ENCODE peak calls at places on chromosomes 3 and 15, in eight cellular contexts. C is epithelial cell of proximal tubule, A is psoas muscle, V is fibroblast of lung, B is uterus, J is ascending aorta, U is HCT116, D is dorsolateral prefrontal cortex. W is an unnamed sample.
A peak's percentile ranks its signal among the peaks of the same experiment; 100 is the strongest.

GRCh38 chr15:66631616-66632263 is 65.9 kb upstream of the LCTL start:
- DNase-seq in J (no peak), V (no peak), A (no peak), D (no peak), U (no peak), B (no peak), C (no peak), W (no peak)

GRCh38 chr3:101184111-101184510 is 136.3 kb downstream of the IMPG2 start:
- DNase-seq in C (peak; percentile 26), B (no peak), U (no peak), D (no peak), J (no peak), V (no peak), A (no peak), W (no peak)

GRCh38 chr15:57379487-57379886 is 3.2 kb downstream of the CGNL1 start:
- DNase-seq in V (no peak), J (no peak), A (no peak), U (no peak), C (no peak), D (no peak), B (no peak), W (no peak)

GRCh38 chr15:86829251-86829650 is 749.6 kb downstream of the AGBL1 start:
- DNase-seq in B (no peak), U (no peak), V (no peak), C (no peak), A (no peak), J (no peak), D (no peak), W (no peak)

GRCh38 chr15:78360958-78361714 is 21.0 kb downstream of the CRABP1 start:
- DNase-seq in C (no peak), B (no peak), A (no peak), J (no peak), D (no peak), V (no peak), U (no peak), W (no peak)

GRCh38 chr15:98776607-98777281 is 128.4 kb downstream of the IGF1R start:
- DNase-seq in J (no peak), A (peak; percentile 70), C (peak; percentile 77), B (peak; percentile 44), U (no peak), V (peak; percentile 50), D (no peak), W (peak; percentile 72)

GRCh38 chr15:65783872-65784271 is 8.2 kb downstream of the DENND4A start:
- DNase-seq in C (no peak), J (no peak), V (no peak), B (no peak), U (no peak), A (no peak), D (no peak), W (no peak)

GRCh38 chr3:192566706-192567290 is 160.5 kb downstream of the FGF12 start:
- DNase-seq in U (peak; percentile 60), J (no peak), V (peak; percentile 87), D (peak; percentile 82), A (peak; percentile 62), C (peak; percentile 30), B (peak; percentile 52), W (peak; percentile 93)

GRCh38 chr3:169264711-169265110 is 398.8 kb downstream of the MECOM start:
- DNase-seq in V (peak; percentile 56), C (no peak), B (no peak), J (no peak), D (no peak), U (no peak), A (no peak), W (peak; percentile 62)

GRCh38 chr15:32834156-32834555 is 116.4 kb downstream of the GREM1 start:
- DNase-seq in J (no peak), V (no peak), D (no peak), U (no peak), B (no peak), C (no peak), A (no peak), W (no peak)

GRCh38 chr15:39564972-39565665 is 15.8 kb upstream of the THBS1 start:
- DNase-seq in J (no peak), V (no peak), U (no peak), C (no peak), D (no peak), A (no peak), B (no peak), W (no peak)

GRCh38 chr3:171792549-171792948 is 17.7 kb downstream of the PLD1 start:
- DNase-seq in V (no peak), A (no peak), U (no peak), B (no peak), D (no peak), J (no peak), C (no peak), W (no peak)

GRCh38 chr3:123090700-123091585 is 24.1 kb downstream of the PDIA5 start:
- DNase-seq in U (no peak), C (no peak), J (no peak), B (no peak), A (no peak), V (no peak), D (no peak), W (no peak)

GRCh38 chr3:174937488-174937887 is 78.4 kb downstream of the NAALADL2 start:
- DNase-seq in U (no peak), B (no peak), J (no peak), C (no peak), A (no peak), V (peak; percentile 72), D (no peak), W (peak; percentile 56)

GRCh38 chr3:161403251-161403650 is 31.9 kb upstream of the SPTSSB start:
- DNase-seq in V (no peak), J (no peak), U (no peak), C (no peak), B (no peak), D (no peak), A (no peak), W (no peak)

GRCh38 chr15:69400850-69401249 is 13.3 kb upstream of the KIF23 start:
- DNase-seq in V (no peak), D (no peak), C (no peak), B (no peak), J (no peak), A (no peak), U (no peak), W (no peak)

GRCh38 chr3:179973931-179974361 is 62.8 kb downstream of the PEX5L start:
- DNase-seq in J (no peak), B (no peak), U (no peak), C (no peak), D (peak; percentile 59), A (no peak), V (no peak), W (no peak)

GRCh38 chr3:189334064-189334920 is 162.5 kb downstream of the TPRG1 start:
- DNase-seq in D (no peak), U (no peak), C (no peak), V (no peak), A (no peak), B (no peak), J (no peak), W (peak; percentile 12)

GRCh38 chr3:144415492-144415891 is 443.9 kb downstream of the DIPK2A start:
- DNase-seq in A (no peak), C (no peak), J (no peak), U (no peak), V (no peak), D (no peak), B (no peak), W (no peak)

GRCh38 chr3:31288641-31289100 is 244.1 kb upstream of the STT3B start:
- DNase-seq in C (no peak), A (no peak), V (peak; percentile 55), B (peak; percentile 28), J (no peak), U (peak; percentile 86), D (no peak), W (no peak)

GRCh38 chr3:198071602-198072285 is 111.7 kb downstream of the LMLN start:
- DNase-seq in U (peak; percentile 99), B (no peak), D (no peak), C (peak; percentile 100), J (no peak), A (no peak), V (peak; percentile 91), W (peak; percentile 99)

GRCh38 chr3:71429610-71429988 is 153.9 kb downstream of the FOXP1 start:
- DNase-seq in C (no peak), B (no peak), A (no peak), V (no peak), J (no peak), D (no peak), U (no peak), W (no peak)

GRCh38 chr3:71428841-71429609 is 154.5 kb downstream of the FOXP1 start:
- DNase-seq in C (peak; percentile 74), V (peak; percentile 48), B (no peak), A (no peak), D (no peak), U (no peak), J (no peak), W (peak; percentile 71)

GRCh38 chr3:71430941-71431552 is 152.5 kb downstream of the FOXP1 start:
- DNase-seq in J (no peak), V (no peak), A (no peak), U (no peak), B (no peak), C (peak; percentile 79), D (no peak), W (no peak)

GRCh38 chr3:71433631-71434030 is 149.9 kb downstream of the FOXP1 start:
- DNase-seq in C (no peak), U (no peak), B (no peak), D (no peak), A (no peak), V (no peak), J (no peak), W (no peak)

GRCh38 chr3:71432044-71432970 is 151.2 kb downstream of the FOXP1 start:
- DNase-seq in U (no peak), J (no peak), C (no peak), D (no peak), V (no peak), A (no peak), B (no peak), W (no peak)
- TF ChIP-seq CTCF in U (no peak), J (no peak), C (no peak), D (no peak), V (no peak), A (no peak), B (no peak), W (no peak)

DNA sequence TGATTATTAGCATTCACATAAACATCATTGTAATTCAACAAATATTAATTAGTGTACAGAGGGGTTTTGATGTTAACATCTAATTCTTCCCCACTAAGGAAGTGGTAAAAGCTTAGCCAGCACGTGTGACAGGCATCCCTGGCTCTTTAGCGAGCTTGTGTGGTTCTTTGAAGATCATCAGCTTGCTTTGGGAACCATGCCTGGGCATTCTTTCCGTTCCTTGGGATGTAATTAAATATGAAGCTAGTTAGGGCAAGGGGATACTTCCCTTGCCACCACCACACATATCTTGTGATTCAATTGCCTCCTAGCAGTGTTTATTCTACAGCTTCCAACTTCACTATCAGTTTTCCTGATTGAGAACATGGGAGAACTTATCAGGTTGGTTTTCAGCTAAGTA is 246.5 kb downstream of the MYRIP start:
- DNase-seq in J (no peak), V (no peak), C (no peak), U (no peak), B (no peak), A (no peak), D (no peak), W (no peak)
- H3K4me3 ChIP-seq in J (no peak overlapping the region), V (no peak overlapping the region), C (no peak overlapping the region), U (no peak overlapping the region), B (no peak overlapping the region), A (no peak overlapping the region), D (no peak overlapping the region), W (no peak overlapping the region)

GRCh38 chr15:71386448-71387236 is 271.4 kb downstream of the THSD4 start:
- DNase-seq in B (no peak), D (no peak), C (no peak), V (peak; percentile 68), J (no peak), U (no peak), A (no peak), W (no peak)
- TF ChIP-seq CTCF in B (peak; percentile 75), D (peak; percentile 74), C (peak; percentile 39), V (peak; percentile 49), J (peak; percentile 50), U (peak; percentile 49), A (peak; percentile 64), W (no peak)

GRCh38 chr15:74958908-74959642 is 2.5 kb upstream of the RPP25 start:
- DNase-seq in A (no peak), J (no peak), V (no peak), U (no peak), B (no peak), D (no peak), C (no peak), W (no peak)
- H3K4me3 ChIP-seq in A (peak overlapping the region; percentile 72), J (peak overlapping the region; percentile 71), V (peak overlapping the region; percentile 16), U (no peak overlapping the region), B (peak overlapping the region; percentile 9), D (peak overlapping the region; percentile 69), C (peak overlapping the region; percentile 64), W (peak overlapping the region; percentile 57)